ENCODE peak calls at places on chromosome 7, in ten cellular contexts. R, C, Y, O, N, E, L, Z, D and X are unnamed samples. For H3K27me3, the result is how much of the 10 kb centered on the place peaks cover.

GRCh38 chr7:98079891-98080653 is 26.6 kb upstream of the LMTK2 start:
- DNase-seq in C (no peak), R (no peak), L (no peak), E (no peak), Z (no peak), N (no peak), Y (no peak), D (no peak), O (no peak), X (no peak)

GRCh38 chr7:28178537-28178936 is 2.1 kb downstream of the JAZF1 start:
- DNase-seq in E (no peak), R (no peak), N (no peak), D (no peak), L (no peak), O (no peak), Y (no peak), Z (no peak), C (no peak), X (no peak)

GRCh38 chr7:27179030-27179429 is 4.9 kb upstream of the HOXA10 start:
- DNase-seq in Z (peak), D (peak), L (no peak), R (no peak), C (no peak), Y (no peak), N (no peak), O (no peak), E (no peak), X (peak)

GRCh38 chr7:158362912-158363905 is 224.4 kb downstream of the PTPRN2 start:
- DNase-seq in D (no peak), N (no peak), C (no peak), Z (no peak), O (no peak), Y (no peak), R (no peak), L (no peak), E (peak), X (no peak)

GRCh38 chr7:132141109-132141508 is 435.2 kb downstream of the PLXNA4 start:
- DNase-seq in Y (no peak), N (no peak), D (no peak), R (no peak), Z (no peak), C (no peak), O (no peak), E (no peak), L (no peak), X (no peak)

GRCh38 chr7:70458195-70458695 is 673.7 kb upstream of the GALNT17 start:
- DNase-seq in Y (no peak), Z (no peak), O (no peak), C (no peak), R (no peak), E (no peak), L (no peak), N (no peak), D (no peak), X (no peak)

GRCh38 chr7:134327896-134328295 is 11.2 kb upstream of the SLC35B4 start:
- DNase-seq in R (no peak), C (peak), E (no peak), Z (no peak), D (no peak), L (peak), N (peak), Y (peak), O (no peak), X (no peak)

GRCh38 chr7:110119883-110120581 is 970.9 kb upstream of the LRRN3 start:
- DNase-seq in N (peak), Z (no peak), D (no peak), L (no peak), Y (no peak), C (no peak), R (no peak), E (no peak), O (no peak), X (no peak)

GRCh38 chr7:108002726-108003590 is at the start of gene LAMB1:
- DNase-seq in Y (peak), Z (peak), E (peak), R (peak), N (peak), O (peak), D (peak), L (no peak), C (no peak), X (peak)

GRCh38 chr7:151459726-151460473 is 20.0 kb upstream of the CRYGN start:
- DNase-seq in C (peak), N (peak), R (peak), O (peak), L (peak), Y (peak), Z (peak), D (peak), E (peak), X (peak)

GRCh38 chr7:36019966-36020365 is 133.1 kb upstream of the EEPD1 start:
- DNase-seq in E (no peak), R (no peak), N (no peak), L (no peak), C (no peak), Y (no peak), O (no peak), D (no peak), Z (no peak), X (no peak)

GRCh38 chr7:12315049-12315448 is 88.6 kb downstream of the VWDE start:
- DNase-seq in R (no peak), O (no peak), E (no peak), C (no peak), D (no peak), Y (no peak), L (no peak), Z (no peak), N (no peak), X (no peak)

GRCh38 chr7:154947604-154948003 is 55.3 kb downstream of the PAXIP1 start:
- DNase-seq in O (no peak), D (no peak), Y (no peak), N (no peak), L (no peak), R (no peak), C (no peak), Z (no peak), E (no peak), X (no peak)

GRCh38 chr7:103540986-103541385 is 95.0 kb upstream of the SLC26A5 start:
- DNase-seq in L (no peak), N (no peak), C (no peak), O (no peak), Y (peak), D (peak), Z (no peak), E (no peak), R (peak), X (peak)

GRCh38 chr7:126856691-126857291 is 395.9 kb downstream of the GRM8 start:
- DNase-seq in L (no peak), E (no peak), R (no peak), O (no peak), Z (no peak), C (no peak), N (no peak), D (no peak), Y (no peak), X (no peak)

GRCh38 chr7:27922907-27923306 is 182.9 kb downstream of the TAX1BP1 start:
- DNase-seq in N (no peak), Y (no peak), D (no peak), R (no peak), C (peak), L (no peak), E (no peak), O (no peak), Z (no peak), X (no peak)

GRCh38 chr7:50607524-50608125 is 42.4 kb upstream of the DDC start:
- DNase-seq in Z (no peak), L (no peak), D (no peak), O (no peak), N (peak), C (no peak), E (no peak), Y (no peak), R (no peak), X (no peak)

GRCh38 chr7:1913290-1914282 is 243.5 kb downstream of the ELFN1 start:
- DNase-seq in Z (no peak), Y (no peak), N (no peak), O (peak), C (no peak), R (peak), D (no peak), L (no peak), E (no peak), X (no peak)

GRCh38 chr7:43249808-43250145 is 137.3 kb downstream of the HECW1 start:
- DNase-seq in D (no peak), N (no peak), C (no peak), R (no peak), Z (no peak), O (no peak), L (no peak), E (no peak), Y (no peak), X (no peak)

GRCh38 chr7:48337012-48337621 is 165.9 kb downstream of the ABCA13 start:
- DNase-seq in R (no peak), D (no peak), Y (peak), C (no peak), Z (no peak), L (peak), E (no peak), O (no peak), N (peak), X (no peak)
- TF ChIP-seq CTCF in R (no peak), D (no peak), Y (no peak), C (no peak), Z (no peak), L (peak), E (peak), O (peak), N (peak), X (peak)

GRCh38 chr7:153320728-153321127 is 561.2 kb downstream of the ACTR3B start:
- DNase-seq in R (no peak), E (no peak), N (no peak), Y (no peak), O (no peak), Z (no peak), C (no peak), D (no peak), L (no peak), X (no peak)
- H3K27me3 ChIP-seq in R (under half), E (under half), N (under half), Y (under half), O (under half), Z (under half), C (under half), D (under half), L (under half), X (under half)

GRCh38 chr7:13915891-13916290 is 73.6 kb downstream of the ETV1 start:
- DNase-seq in N (no peak), E (no peak), O (no peak), C (no peak), D (no peak), L (no peak), Z (no peak), R (no peak), Y (no peak), X (no peak)

GRCh38 chr7:13921062-13921461 is 68.4 kb downstream of the ETV1 start:
- DNase-seq in N (no peak), O (no peak), C (no peak), D (no peak), Z (no peak), Y (no peak), L (no peak), R (no peak), E (no peak), X (no peak)

GRCh38 chr7:13920053-13920697 is 69.3 kb downstream of the ETV1 start:
- DNase-seq in L (peak), N (peak), Z (no peak), Y (no peak), R (no peak), C (no peak), D (no peak), E (no peak), O (no peak), X (no peak)
- H3K27ac ChIP-seq in L (peak), N (peak), Z (no peak), Y (no peak), R (no peak), C (peak), D (no peak), E (no peak), O (peak), X (peak)

DNA sequence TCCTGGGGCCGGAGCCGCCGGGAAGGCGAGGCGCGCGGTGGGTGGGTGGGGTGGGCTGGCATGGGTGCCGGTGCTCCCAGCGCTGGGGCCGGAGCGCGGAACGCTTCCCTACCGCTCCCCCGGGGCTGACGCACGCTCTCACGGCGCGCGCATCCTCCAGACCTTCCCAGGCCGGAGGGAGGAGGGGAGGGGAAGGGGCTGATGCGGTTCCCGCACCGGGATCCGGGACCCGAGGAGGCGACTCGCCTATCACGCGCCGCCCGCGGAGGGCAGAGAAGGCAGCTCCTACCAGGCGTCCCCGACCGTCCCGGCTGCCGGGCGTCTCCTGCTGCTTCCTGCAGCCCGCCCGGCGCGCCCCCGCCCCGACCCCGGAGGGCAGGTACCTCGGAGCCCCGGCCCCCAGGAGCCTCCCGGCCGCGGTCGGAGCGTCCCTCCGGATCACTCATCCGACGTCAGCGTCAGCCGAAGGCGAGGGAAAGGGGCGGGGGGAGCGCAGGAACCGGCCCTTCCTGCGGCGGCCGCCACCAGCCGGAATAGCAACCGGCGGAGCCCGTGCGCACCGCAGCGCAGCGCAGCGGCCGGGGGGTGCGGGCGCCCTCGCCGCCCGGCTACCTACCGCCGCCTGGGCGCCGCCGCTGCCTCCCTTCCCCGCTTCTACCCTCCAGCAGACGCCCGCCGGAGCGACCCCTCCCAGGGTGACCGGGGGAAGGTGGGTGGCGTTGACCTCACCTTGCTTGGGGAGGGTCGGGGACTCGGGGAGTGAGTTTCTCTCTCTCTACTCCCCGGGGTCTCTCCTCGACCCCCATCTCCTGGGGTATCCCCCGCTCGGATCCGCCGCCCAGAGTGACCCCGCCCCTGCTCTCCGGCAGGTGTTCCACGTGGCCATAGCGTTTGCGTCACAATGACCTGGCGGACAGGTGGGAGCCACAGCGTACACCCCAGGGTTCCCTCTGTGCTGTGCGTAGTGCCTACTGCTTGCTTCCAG is at the start of gene ICA1:
- DNase-seq in E (peak), D (peak), C (no peak), Z (no peak), O (peak), L (no peak), R (peak), N (no peak), Y (peak), X (peak)
- TF ChIP-seq CTCF in E (no peak), D (no peak), C (no peak), Z (no peak), O (no peak), L (no peak), R (no peak), N (no peak), Y (no peak), X (peak)

DNA sequence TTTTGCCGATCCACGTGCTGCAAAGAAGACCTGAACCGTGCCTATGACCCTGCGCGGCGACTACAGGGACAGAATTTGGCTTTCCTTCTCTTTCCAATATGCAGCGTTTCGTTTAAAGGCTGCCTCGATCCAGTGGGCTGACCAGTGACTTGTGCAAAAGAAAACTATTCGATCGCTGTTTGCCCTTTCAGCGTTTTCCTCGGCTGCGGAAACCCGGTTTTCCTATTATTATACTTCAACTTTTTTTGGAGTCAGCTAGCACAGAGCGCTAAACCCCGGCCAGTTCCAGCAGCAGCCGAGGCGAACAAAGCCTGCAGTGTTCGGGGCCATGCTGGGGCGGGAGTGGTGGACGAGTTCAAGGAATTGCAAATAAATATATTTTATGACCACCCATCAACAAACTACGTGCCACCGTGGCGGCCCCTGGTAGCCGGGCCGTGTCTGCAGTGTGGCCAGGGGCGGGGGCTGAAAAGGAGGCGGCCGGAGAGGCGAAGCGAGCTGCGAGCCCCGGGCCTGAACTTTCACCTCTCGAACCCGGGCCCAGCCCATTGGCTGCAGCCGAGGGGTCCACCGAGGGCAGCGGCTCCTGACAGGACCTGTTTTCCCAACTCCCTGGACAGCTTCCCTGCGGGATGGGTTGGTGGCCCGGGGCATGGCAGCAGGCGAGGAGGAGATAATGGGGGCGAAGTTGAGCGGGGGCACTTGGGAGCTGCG is 164.3 kb upstream of the PPP1R3A start:
- DNase-seq in Z (peak), L (no peak), C (no peak), Y (peak), N (no peak), E (peak), O (peak), R (peak), D (peak), X (peak)
- H3K27me3 ChIP-seq in Z (under half), L (under half), C (under half), Y (under half), N (under half), E (under half), O (half or more), R (under half), D (under half), X (half or more)